ENCODE peak calls at places on chromosomes 3 and 15, in four cellular contexts. Z, C, P and M are unnamed samples.

GRCh38 chr3:126050626-126051025 is 33.3 kb downstream of the SLC41A3 start:
- DNase-seq in C (no peak), P (no peak), Z (no peak), M (no peak)

GRCh38 chr3:137084579-137084978 is 126.8 kb downstream of the IL20RB start:
- DNase-seq in Z (no peak), C (no peak), P (no peak), M (no peak)

GRCh38 chr3:23810342-23811116 is 4.8 kb downstream of the UBE2E1 start:
- DNase-seq in C (no peak), Z (no peak), P (peak; percentile 39), M (peak; percentile 49)

GRCh38 chr15:57167821-57168395 is 208.4 kb upstream of the CGNL1 start:
- DNase-seq in P (no peak), Z (no peak), C (no peak), M (no peak)

GRCh38 chr15:55267401-55268053 is 22.1 kb downstream of the RAB27A start:
- DNase-seq in C (no peak), Z (no peak), P (no peak), M (peak; percentile 79)

GRCh38 chr15:36938131-36938530 is 162.2 kb downstream of the MEIS2 start:
- DNase-seq in Z (no peak), P (no peak), C (no peak), M (no peak)

GRCh38 chr15:62545392-62546227 is 380.5 kb upstream of the C2CD4B start:
- DNase-seq in P (peak; percentile 40), C (no peak), Z (no peak), M (peak; percentile 19)

GRCh38 chr3:101325393-101326134 is 5.2 kb upstream of the IMPG2 start:
- DNase-seq in C (no peak), Z (no peak), P (no peak), M (no peak)

GRCh38 chr15:34609658-34610057 is 26.2 kb upstream of the GOLGA8B start:
- DNase-seq in Z (no peak), C (no peak), P (no peak), M (no peak)

GRCh38 chr3:151452814-151453213 is 8.0 kb downstream of the IGSF10 start:
- DNase-seq in Z (no peak), P (no peak), C (no peak), M (no peak)

GRCh38 chr15:48794697-48795134 is 16.2 kb downstream of the CEP152 start:
- DNase-seq in Z (no peak), P (no peak), C (no peak), M (no peak)

GRCh38 chr3:78757734-78758133 is 1010.1 kb downstream of the ROBO1 start:
- DNase-seq in Z (no peak), C (no peak), P (no peak), M (no peak)

GRCh38 chr3:165837058-165837525 is at the start of gene BCHE:
- DNase-seq in C (no peak), Z (no peak), P (peak; percentile 52), M (peak; percentile 78)

GRCh38 chr3:122563717-122564025 is 429 bp downstream of the PARP9 start:
- DNase-seq in Z (no peak), C (no peak), P (peak; percentile 23), M (peak; percentile 37)

GRCh38 chr3:79729096-79729495 is 38.7 kb downstream of the ROBO1 start:
- DNase-seq in C (no peak), P (no peak), Z (no peak), M (peak; percentile 26)

GRCh38 chr3:159895430-159895829 is 93.2 kb upstream of the IL12A start:
- DNase-seq in C (no peak), P (no peak), Z (no peak), M (no peak)

GRCh38 chr15:75348563-75349350 is 1.9 kb downstream of the NEIL1 start:
- DNase-seq in C (no peak), P (no peak), Z (no peak), M (peak; percentile 55)

GRCh38 chr15:64009798-64010241 is 36.5 kb downstream of the DAPK2 start:
- DNase-seq in C (no peak), Z (no peak), P (no peak), M (no peak)

GRCh38 chr3:186456636-186457265 is 87.4 kb downstream of the CRYGS start:
- DNase-seq in P (no peak), Z (no peak), C (no peak), M (no peak)

GRCh38 chr3:195133462-195133861 is 137.5 kb downstream of the XXYLT1 start:
- DNase-seq in P (no peak), Z (no peak), C (no peak), M (no peak)

GRCh38 chr3:162718697-162719096 is 1222.1 kb downstream of the OTOL1 start:
- DNase-seq in C (no peak), Z (no peak), P (no peak), M (no peak)

GRCh38 chr3:171986208-171986607 is 53.2 kb upstream of the FNDC3B start:
- DNase-seq in P (no peak), C (no peak), Z (no peak), M (no peak)

GRCh38 chr3:58179235-58180098 is 31.3 kb downstream of the DNASE1L3 start:
- DNase-seq in Z (no peak), C (no peak), P (no peak), M (no peak)

GRCh38 chr15:54504695-54505094 is 526.5 kb downstream of the UNC13C start:
- DNase-seq in Z (no peak), C (no peak), P (no peak), M (no peak)

GRCh38 chr3:71129611-71130515 is 453.7 kb downstream of the FOXP1 start:
- DNase-seq in Z (no peak), P (no peak), C (no peak), M (no peak)

GRCh38 chr15:83209333-83209732 is 1.7 kb upstream of the HDGFL3 start:
- DNase-seq in P (no peak), Z (no peak), C (no peak), M (no peak)

GRCh38 chr15:51048308-51048707 is 46.4 kb downstream of the TNFAIP8L3 start:
- DNase-seq in P (no peak), Z (no peak), C (no peak), M (no peak)

GRCh38 chr15:43150171-43150929 is 17.0 kb downstream of the TMEM62 start:
- DNase-seq in Z (no peak), C (no peak), P (no peak), M (no peak)

GRCh38 chr15:90320062-90320884 is 31.8 kb upstream of the ZNF774 start:
- DNase-seq in C (peak; percentile 81), P (peak; percentile 88), Z (no peak), M (peak; percentile 80)
- H3K4me3 ChIP-seq in C (no peak overlapping the region), P (no peak overlapping the region), Z (peak overlapping the region; percentile 53), M (no peak overlapping the region)

DNA sequence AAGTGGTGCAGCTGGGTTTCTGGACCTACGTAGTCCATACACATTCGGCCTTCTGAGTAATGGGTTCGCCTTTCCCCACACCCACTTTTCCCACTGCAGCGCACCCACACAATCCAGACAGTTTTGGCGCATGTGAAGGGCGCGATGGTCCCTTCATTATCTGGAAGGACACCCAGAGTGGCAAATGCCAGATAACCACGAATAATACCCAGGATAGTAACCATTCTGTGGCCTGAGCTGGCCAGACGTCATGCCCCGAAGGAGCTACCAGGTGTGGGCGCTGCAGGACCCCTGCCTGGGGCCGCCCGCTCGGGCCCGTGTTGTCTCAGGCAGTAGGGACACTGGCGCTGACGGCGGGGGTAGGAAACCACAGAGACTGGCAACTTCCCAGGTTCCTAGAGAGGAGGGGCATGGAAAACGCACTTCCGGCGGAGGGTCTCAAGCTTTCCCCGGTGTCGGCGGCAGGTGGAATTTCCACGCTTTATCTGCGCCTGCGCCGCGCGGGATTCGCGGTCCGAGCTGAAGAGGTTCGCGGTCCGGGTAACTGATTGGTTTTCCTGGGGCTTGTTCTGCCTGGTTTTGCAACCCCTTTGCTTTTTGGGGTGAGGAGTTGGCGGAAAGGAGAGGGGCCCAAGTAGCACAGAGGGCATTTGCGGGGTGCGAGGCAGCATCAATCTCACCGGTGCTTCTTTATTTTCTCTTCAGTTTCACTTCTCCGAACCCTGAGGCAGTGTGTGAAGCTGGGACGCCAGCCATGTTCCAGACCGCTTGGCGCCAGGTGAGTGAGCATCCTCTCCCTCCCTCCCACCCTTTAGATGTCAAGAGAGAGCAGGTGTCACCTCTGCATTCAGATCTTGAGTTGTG is at the start of gene ZNF620:
- DNase-seq in C (peak; percentile 76), Z (no peak), P (peak; percentile 77), M (peak; percentile 82)
- TF ChIP-seq POLR2A in C (peak; percentile 82), Z (no peak), P (no peak), M (peak; percentile 78)

DNA sequence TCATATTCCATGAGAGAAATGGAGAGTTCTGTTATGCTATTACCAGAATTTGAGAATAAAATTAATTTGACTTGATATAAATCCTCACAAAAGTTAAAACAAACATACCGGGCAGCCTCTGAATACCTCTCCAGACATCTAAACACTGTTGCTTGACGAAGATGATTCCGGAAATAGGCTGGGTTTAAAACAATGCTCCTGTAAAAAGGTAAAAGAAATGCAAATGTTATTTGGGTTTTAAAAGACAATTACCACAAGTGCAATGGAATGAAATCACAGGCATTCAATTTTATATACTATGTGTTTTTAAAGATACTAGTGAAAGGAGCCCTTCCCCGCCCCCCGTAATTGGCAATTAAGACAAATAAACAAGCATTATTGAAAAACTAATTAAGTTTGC is 121.7 kb downstream of the SPATA16 start:
- DNase-seq in C (no peak), Z (no peak), P (no peak), M (no peak)
- H3K4me3 ChIP-seq in C (no peak overlapping the region), Z (no peak overlapping the region), P (no peak overlapping the region), M (no peak overlapping the region)

DNA sequence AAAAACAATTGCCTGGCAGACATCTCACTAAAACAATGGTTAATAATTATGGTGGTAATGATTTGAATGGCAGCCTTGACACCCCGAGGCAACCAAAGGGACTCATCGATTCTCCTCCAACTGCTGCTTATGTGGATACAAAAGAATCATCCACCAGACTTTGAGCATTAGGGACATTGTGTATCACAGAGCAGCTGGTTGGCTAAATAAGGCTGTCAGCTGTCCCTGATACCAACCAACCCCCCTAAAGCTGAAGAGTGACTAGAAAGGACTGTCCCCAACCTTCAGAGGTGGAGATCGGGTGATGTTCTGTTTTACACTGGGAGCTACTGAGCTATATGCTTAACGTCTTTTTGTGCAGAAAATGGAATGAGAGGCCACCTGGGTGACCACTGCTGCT is 1.7 kb upstream of the CD47 start:
- DNase-seq in Z (no peak), C (no peak), P (no peak), M (no peak)
- TF ChIP-seq POLR2A in Z (no peak), C (no peak), P (no peak), M (no peak)

GRCh38 chr3:12229896-12230295 is 59.0 kb upstream of the PPARG start:
- DNase-seq in Z (no peak), P (no peak), C (no peak), M (no peak)

GRCh38 chr3:12229144-12229871 is 59.6 kb upstream of the PPARG start:
- DNase-seq in P (no peak), Z (no peak), C (no peak), M (no peak)

GRCh38 chr3:12228461-12228860 is 60.4 kb upstream of the PPARG start:
- DNase-seq in C (no peak), P (no peak), Z (no peak), M (no peak)

GRCh38 chr3:12230406-12230805 is 58.5 kb upstream of the PPARG start:
- DNase-seq in C (no peak), P (no peak), Z (no peak), M (no peak)

GRCh38 chr3:12227833-12228232 is 61.0 kb upstream of the PPARG start:
- DNase-seq in P (no peak), C (no peak), Z (no peak), M (no peak)
- H3K4me3 ChIP-seq in P (no peak overlapping the region), C (no peak overlapping the region), Z (no peak overlapping the region), M (no peak overlapping the region)

GRCh38 chr3:173397161-173398110 is at the start of gene NLGN1:
- DNase-seq in C (no peak), P (peak; percentile 67), Z (no peak), M (peak; percentile 75)
- TF ChIP-seq POLR2A in C (no peak), P (no peak), Z (no peak), M (no peak)